ENCODE peak calls at places on chromosome 4, in six cellular contexts. U is testis, B is BE2C, R is lower leg skin, Z is fibroblast of lung, T is fibroblast of villous mesenchyme. S is an unnamed sample.

GRCh38 chr4:25807101-25807728 is 55.6 kb downstream of the SEL1L3 start:
- DNase-seq in R (no peak), B (no peak), U (no peak), T (no peak), Z (no peak), S (no peak)

GRCh38 chr4:146235654-146236570 is 21.6 kb downstream of the REELD1 start:
- DNase-seq in Z (no peak), R (peak; percentile 41), U (no peak), B (no peak), T (peak; percentile 51), S (no peak)

GRCh38 chr4:142818009-142818408 is 28.1 kb downstream of the INPP4B start:
- DNase-seq in U (no peak), Z (peak; percentile 40), T (peak; percentile 12), B (no peak), R (no peak), S (no peak)

GRCh38 chr4:135598151-135598550 is 1396.6 kb upstream of the PABPC4L start:
- DNase-seq in U (no peak), R (no peak), T (no peak), Z (peak; percentile 26), B (no peak), S (no peak)

GRCh38 chr4:143156853-143157252 is 27.9 kb upstream of the USP38 start:
- DNase-seq in R (no peak), B (no peak), U (no peak), T (no peak), Z (no peak), S (no peak)

GRCh38 chr4:17758459-17758858 is 23.0 kb downstream of the FAM184B start:
- DNase-seq in T (no peak), R (no peak), U (no peak), B (no peak), Z (no peak), S (no peak)

GRCh38 chr4:27048350-27049100 is 187.9 kb downstream of the STIM2 start:
- DNase-seq in R (no peak), T (peak; percentile 32), U (no peak), B (no peak), Z (peak; percentile 51), S (no peak)

GRCh38 chr4:88029556-88029955 is 22.1 kb downstream of the PKD2 start:
- DNase-seq in B (no peak), Z (no peak), R (no peak), T (no peak), U (no peak), S (no peak)

GRCh38 chr4:187010052-187010451 is 286.4 kb upstream of the FAT1 start:
- DNase-seq in R (no peak), U (no peak), B (no peak), Z (no peak), T (no peak), S (no peak)
- TF ChIP-seq CTCF in R (no peak), U (no peak), B (no peak), Z (no peak), T (no peak), S (no peak)

DNA sequence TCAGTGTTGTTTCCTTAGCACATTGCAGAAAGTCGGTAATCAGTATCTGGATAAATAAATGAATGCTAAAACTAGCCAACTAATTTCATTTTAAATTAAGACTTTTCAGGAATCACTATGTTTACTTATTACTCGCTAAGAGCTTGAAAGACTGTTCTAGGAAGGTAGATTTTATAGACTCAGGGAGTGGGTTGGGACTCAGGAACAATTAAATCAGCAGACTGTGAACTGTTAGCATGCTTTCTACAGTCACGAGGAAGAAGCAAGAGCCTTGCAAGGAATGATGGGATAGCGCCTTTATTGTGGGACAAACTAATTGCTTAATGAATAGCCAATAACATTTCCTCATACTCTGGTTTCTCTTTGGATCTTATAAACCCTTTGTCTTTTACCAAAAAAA is 183.2 kb upstream of the AADAT start:
- DNase-seq in R (no peak), B (no peak), Z (no peak), T (no peak), U (no peak), S (no peak)
- TF ChIP-seq CTCF in R (no peak), B (no peak), Z (no peak), T (no peak), U (no peak), S (no peak)

GRCh38 chr4:127995776-127996175 is 30.6 kb downstream of the ABHD18 start:
- DNase-seq in T (peak; percentile 45), Z (no peak), U (no peak), B (no peak), R (no peak), S (no peak)

GRCh38 chr4:127993150-127993549 is 27.9 kb downstream of the ABHD18 start:
- DNase-seq in R (no peak), Z (no peak), U (no peak), B (no peak), T (peak; percentile 9), S (no peak)

DNA sequence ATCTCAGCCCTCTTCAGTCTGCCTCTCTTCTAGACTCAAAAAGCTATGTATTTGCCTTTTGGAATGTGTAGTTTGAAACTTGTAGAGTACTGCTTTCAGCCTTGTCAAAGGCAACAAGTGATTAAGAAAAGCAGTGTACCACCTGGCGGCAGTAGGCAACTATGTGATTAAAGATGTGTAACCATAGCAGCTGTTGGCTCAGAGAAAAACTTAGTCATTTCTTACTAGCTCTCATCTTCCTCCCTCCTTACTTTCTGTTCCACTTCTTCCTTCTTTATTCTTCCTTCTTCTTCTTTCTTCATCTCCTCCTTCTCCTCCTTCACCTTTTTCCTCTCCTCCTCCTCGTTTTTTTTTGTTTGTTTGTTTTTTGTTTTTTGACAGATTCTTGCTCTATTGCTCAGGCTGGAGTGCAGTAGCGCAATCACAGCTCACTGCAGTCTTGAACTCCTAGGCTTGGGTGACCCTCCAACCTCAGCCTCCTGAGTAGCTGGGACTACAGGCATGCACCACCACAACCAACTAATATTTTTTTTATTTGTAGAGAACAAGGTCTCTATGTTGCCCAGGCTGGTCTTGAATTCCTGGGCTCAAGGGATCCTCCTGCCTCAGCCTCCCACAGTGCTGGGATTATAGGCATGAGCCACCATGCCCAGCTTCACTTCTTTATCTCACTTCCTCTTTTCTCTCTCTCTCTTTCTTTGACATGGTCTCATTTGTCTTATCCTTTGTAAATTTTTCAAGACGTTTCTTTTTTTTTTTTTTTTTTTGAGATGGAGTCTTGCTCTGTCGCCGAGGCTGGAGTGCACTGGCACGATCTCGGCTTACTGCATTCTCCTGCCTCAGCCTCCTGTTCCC is 32.6 kb downstream of the ABHD18 start:
- DNase-seq in U (no peak), R (no peak), B (no peak), Z (peak; percentile 55), T (peak; percentile 56), S (no peak)
- TF ChIP-seq CTCF in U (no peak), R (no peak), B (no peak), Z (no peak), T (peak; percentile 23), S (no peak)

GRCh38 chr4:150256841-150257273 is 178.6 kb downstream of the DCLK2 start:
- DNase-seq in T (no peak), R (no peak), B (peak; percentile 54), Z (no peak), U (no peak), S (no peak)
- TF ChIP-seq CTCF in T (no peak), R (no peak), B (peak; percentile 22), Z (no peak), U (no peak), S (no peak)

DNA sequence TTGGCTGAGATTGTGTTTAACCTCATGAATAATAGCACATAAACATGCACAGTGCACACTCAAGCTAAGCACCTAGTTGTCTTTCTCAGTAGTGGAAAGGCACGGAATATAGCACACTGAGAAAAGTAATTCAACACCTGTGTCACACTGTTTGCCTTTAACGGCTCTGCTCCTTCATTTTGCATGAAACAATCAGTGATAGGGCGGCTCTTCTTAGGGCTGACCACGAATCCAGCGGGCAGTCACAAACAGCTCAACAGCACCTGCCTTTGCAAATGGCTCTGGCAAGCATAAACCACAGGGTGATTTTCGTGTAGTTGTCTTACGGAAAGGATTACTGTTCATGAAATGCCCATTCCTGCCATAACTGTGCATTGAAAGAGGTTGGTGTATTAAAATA is 954.0 kb upstream of the TENM3 start:
- DNase-seq in T (no peak), U (no peak), R (no peak), Z (no peak), B (no peak), S (no peak)
- TF ChIP-seq CTCF in T (no peak), U (no peak), R (no peak), Z (no peak), B (no peak), S (no peak)

GRCh38 chr4:115090483-115091075 is 22.8 kb downstream of the NDST4 start:
- DNase-seq in B (no peak), Z (peak; percentile 25), R (no peak), T (peak; percentile 10), U (no peak), S (no peak)
- TF ChIP-seq CTCF in B (peak; percentile 61), Z (peak; percentile 60), R (no peak), T (peak; percentile 51), U (peak; percentile 56), S (peak; percentile 90)

DNA sequence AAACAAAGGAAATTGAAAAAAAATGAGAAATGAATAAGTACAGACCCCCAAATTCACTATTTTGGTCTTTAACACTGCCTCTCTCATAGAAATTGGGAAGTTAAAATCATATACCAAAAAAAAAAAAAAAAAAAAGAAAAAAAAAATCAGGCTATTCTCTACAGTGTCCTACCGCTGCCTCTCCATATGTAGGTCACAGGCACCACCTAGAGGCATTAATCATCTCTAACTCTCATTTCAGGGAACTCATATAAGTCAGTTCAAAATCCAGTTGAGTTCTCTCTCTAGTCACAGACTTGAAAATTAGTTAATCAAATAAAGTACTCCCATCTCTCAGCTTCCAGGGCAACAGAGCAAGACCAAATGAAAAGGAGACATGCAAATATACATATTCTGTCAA is 47.9 kb downstream of the COX18 start:
- DNase-seq in U (no peak), R (no peak), T (peak; percentile 46), B (peak; percentile 27), Z (peak; percentile 23), S (no peak)
- TF ChIP-seq CTCF in U (no peak), R (no peak), T (peak; percentile 45), B (peak; percentile 53), Z (no peak), S (peak; percentile 1)

DNA sequence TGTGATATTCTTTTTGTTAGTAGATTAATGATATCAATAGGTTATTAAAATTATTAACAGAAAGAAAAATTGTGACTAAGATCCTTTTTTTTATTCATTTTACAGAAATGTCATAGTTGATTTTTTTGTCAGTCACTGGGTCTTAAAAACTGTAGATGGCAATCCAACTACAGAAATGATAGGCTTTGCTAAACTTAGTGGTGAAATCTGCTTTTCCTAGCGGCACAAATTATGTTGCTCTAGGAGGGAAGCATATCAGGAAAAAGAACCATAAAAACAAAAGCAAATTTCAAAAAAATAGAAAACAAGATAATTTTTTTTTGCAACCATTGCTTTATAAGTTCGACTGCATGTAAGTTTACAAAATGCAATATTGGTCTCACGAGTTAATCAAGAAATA is 443.5 kb upstream of the IGFBP7 start:
- DNase-seq in U (no peak), B (no peak), R (no peak), T (no peak), Z (no peak), S (no peak)
- TF ChIP-seq CTCF in U (no peak), B (no peak), R (no peak), T (no peak), Z (no peak), S (no peak)

DNA sequence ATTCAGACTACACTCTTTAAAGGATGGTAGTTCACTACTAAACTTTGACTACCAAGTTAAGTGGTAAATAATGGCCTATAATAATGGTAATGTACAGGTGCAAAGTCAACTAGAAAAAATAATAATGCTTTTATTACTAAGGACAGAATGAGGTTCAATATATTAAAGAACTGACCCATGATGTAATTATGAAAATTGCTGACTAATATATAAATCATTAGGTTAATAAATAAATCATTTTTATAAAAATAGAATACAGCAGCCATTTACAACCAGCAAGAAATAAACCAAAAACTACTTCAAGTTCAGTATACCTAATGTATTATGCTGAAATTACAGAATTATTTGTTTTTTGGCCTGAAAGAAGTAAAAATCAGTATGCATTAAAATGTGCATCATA is 577.2 kb downstream of the PPARGC1A start:
- DNase-seq in T (no peak), Z (no peak), B (no peak), R (no peak), U (no peak), S (no peak)
- TF ChIP-seq CTCF in T (no peak), Z (no peak), B (no peak), R (no peak), U (no peak), S (no peak)